ENCODE peak calls at places on chromosomes 13 and 19, in nine cellular contexts. D, F, G, W, N, Z, E, X and L are unnamed samples.

GRCh38 chr19:2550431-2551171 is 74.7 kb downstream of the GADD45B start:
- DNase-seq in D (no peak), F (peak; percentile 40), G (no peak), W (peak; percentile 55), N (no peak), Z (no peak), E (no peak), X (peak; percentile 44), L (no peak)

GRCh38 chr13:37534181-37534580 is 64.4 kb downstream of the POSTN start:
- DNase-seq in D (peak; percentile 8), F (no peak), G (no peak), W (no peak), N (no peak), Z (peak; percentile 37), E (no peak), X (no peak), L (no peak)

GRCh38 chr19:4225902-4226301 is 3.4 kb upstream of the EBI3 start:
- DNase-seq in D (no peak), F (no peak), G (no peak), W (no peak), N (no peak), Z (no peak), E (no peak), X (no peak), L (no peak)

GRCh38 chr19:19997656-19998268 is 41.5 kb downstream of the ZNF682 start:
- DNase-seq in D (peak; percentile 9), F (peak; percentile 6), G (peak; percentile 40), W (no peak), N (no peak), Z (no peak), E (no peak), X (no peak), L (no peak)

GRCh38 chr13:100432611-100433010 is 156.0 kb downstream of the GGACT start:
- DNase-seq in D (no peak), F (no peak), G (no peak), W (no peak), N (no peak), Z (no peak), E (no peak), X (no peak), L (no peak)

GRCh38 chr19:9528757-9529336 is 9.6 kb downstream of the ZNF426 start:
- DNase-seq in D (no peak), F (no peak), G (no peak), W (no peak), N (no peak), Z (peak; percentile 25), E (no peak), X (no peak), L (no peak)

GRCh38 chr19:17112700-17113099 is 37.1 kb downstream of the MYO9B start:
- DNase-seq in D (no peak), F (no peak), G (no peak), W (peak; percentile 64), N (no peak), Z (no peak), E (no peak), X (no peak), L (no peak)

GRCh38 chr19:58451358-58452101 is at the start of gene ZNF324B:
- DNase-seq in D (peak; percentile 97), F (peak; percentile 96), G (peak; percentile 91), W (peak; percentile 98), N (peak; percentile 98), Z (peak; percentile 99), E (peak; percentile 89), X (peak; percentile 99), L (peak; percentile 88)

GRCh38 chr19:46716672-46717033 is 261 bp downstream of the PRKD2 start:
- DNase-seq in D (peak; percentile 46), F (no peak), G (no peak), W (no peak), N (no peak), Z (no peak), E (no peak), X (no peak), L (no peak)

GRCh38 chr13:97116754-97117153 is 105.4 kb upstream of the MBNL2 start:
- DNase-seq in D (peak; percentile 57), F (peak; percentile 31), G (peak; percentile 42), W (peak; percentile 62), N (no peak), Z (peak; percentile 56), E (no peak), X (no peak), L (peak; percentile 66)

GRCh38 chr13:24271611-24272451 is 37.5 kb upstream of the C1QTNF9 start:
- DNase-seq in D (peak; percentile 75), F (peak; percentile 71), G (no peak), W (peak; percentile 93), N (peak; percentile 18), Z (no peak), E (no peak), X (peak; percentile 20), L (peak; percentile 83)

GRCh38 chr19:53870485-53870844 is 2.8 kb downstream of the MYADM start:
- DNase-seq in D (peak; percentile 17), F (no peak), G (no peak), W (peak; percentile 56), N (no peak), Z (no peak), E (no peak), X (no peak), L (no peak)

GRCh38 chr13:75751350-75751749 is 115.2 kb downstream of the LMO7 start:
- DNase-seq in D (no peak), F (no peak), G (no peak), W (no peak), N (no peak), Z (no peak), E (no peak), X (no peak), L (no peak)

GRCh38 chr13:94009696-94010095 is 469.8 kb downstream of the DCT start:
- DNase-seq in D (peak; percentile 22), F (no peak), G (no peak), W (no peak), N (no peak), Z (peak; percentile 23), E (no peak), X (no peak), L (no peak)

GRCh38 chr19:54254195-54254906 is 2.7 kb downstream of the LILRB5 start:
- DNase-seq in D (no peak), F (no peak), G (no peak), W (no peak), N (no peak), Z (no peak), E (no peak), X (no peak), L (no peak)

GRCh38 chr19:16164222-16164890 is 9.0 kb downstream of the CIB3 start:
- DNase-seq in D (no peak), F (no peak), G (no peak), W (no peak), N (no peak), Z (no peak), E (no peak), X (no peak), L (no peak)

GRCh38 chr13:92573467-92574057 is 653.0 kb upstream of the GPC6 start:
- DNase-seq in D (no peak), F (no peak), G (peak; percentile 38), W (no peak), N (no peak), Z (peak; percentile 9), E (no peak), X (peak; percentile 14), L (peak; percentile 79)

GRCh38 chr19:18496980-18497256 is 25.0 kb downstream of the ELL start:
- DNase-seq in D (no peak), F (no peak), G (no peak), W (no peak), N (no peak), Z (no peak), E (no peak), X (no peak), L (peak; percentile 83)

GRCh38 chr19:47176627-47177090 is 46.0 kb downstream of the SAE1 start:
- DNase-seq in D (peak; percentile 36), F (peak; percentile 16), G (no peak), W (no peak), N (no peak), Z (no peak), E (no peak), X (no peak), L (peak; percentile 29)

GRCh38 chr13:25345555-25345954 is 26.2 kb upstream of the ATP8A2 start:
- DNase-seq in D (no peak), F (no peak), G (no peak), W (no peak), N (no peak), Z (no peak), E (no peak), X (no peak), L (no peak)

GRCh38 chr19:10450853-10451609 is 30.7 kb downstream of the PDE4A start:
- DNase-seq in D (no peak), F (no peak), G (peak; percentile 36), W (no peak), N (no peak), Z (peak; percentile 44), E (no peak), X (peak; percentile 66), L (no peak)

GRCh38 chr13:110811751-110812110 is 98.2 kb downstream of the ING1 start:
- DNase-seq in D (no peak), F (no peak), G (no peak), W (no peak), N (no peak), Z (no peak), E (no peak), X (no peak), L (no peak)

GRCh38 chr19:49642488-49643035 is 553 bp downstream of the SCAF1 start:
- DNase-seq in D (no peak), F (no peak), G (no peak), W (no peak), N (no peak), Z (no peak), E (no peak), X (no peak), L (no peak)

GRCh38 chr13:114078501-114079451 is 53.6 kb downstream of the RASA3 start:
- DNase-seq in D (peak; percentile 67), F (no peak), G (no peak), W (peak; percentile 11), N (no peak), Z (peak; percentile 84), E (no peak), X (no peak), L (peak; percentile 30)

GRCh38 chr13:51942189-51942588 is 69.1 kb downstream of the ATP7B start:
- DNase-seq in D (no peak), F (no peak), G (no peak), W (no peak), N (peak; percentile 30), Z (peak; percentile 54), E (no peak), X (no peak), L (no peak)

GRCh38 chr19:20079487-20079886 is 1.7 kb downstream of the ZNF90 start:
- DNase-seq in D (no peak), F (no peak), G (no peak), W (no peak), N (no peak), Z (no peak), E (no peak), X (no peak), L (peak; percentile 25)

GRCh38 chr13:42864952-42865634 is 83.7 kb downstream of the FAM216B start:
- DNase-seq in D (no peak), F (no peak), G (no peak), W (no peak), N (no peak), Z (no peak), E (no peak), X (no peak), L (no peak)

GRCh38 chr19:1591421-1592022 is 1.1 kb downstream of the MBD3 start:
- DNase-seq in D (peak; percentile 40), F (no peak), G (no peak), W (no peak), N (peak; percentile 4), Z (no peak), E (no peak), X (no peak), L (no peak)

GRCh38 chr19:13778847-13779246 is 4.6 kb downstream of the C19orf53 start:
- DNase-seq in D (no peak), F (no peak), G (no peak), W (no peak), N (no peak), Z (no peak), E (no peak), X (no peak), L (no peak)

GRCh38 chr19:48338802-48339660 is 13.7 kb downstream of the EMP3 start:
- DNase-seq in D (no peak), F (no peak), G (no peak), W (no peak), N (no peak), Z (no peak), E (no peak), X (no peak), L (no peak)

GRCh38 chr19:1849999-1850398 is 1.7 kb upstream of the REXO1 start:
- DNase-seq in D (no peak), F (no peak), G (no peak), W (no peak), N (no peak), Z (no peak), E (no peak), X (no peak), L (no peak)